ENCODE peak calls at places on chromosomes 4 and X, in six cellular contexts. N, H, A, W, I and J are unnamed samples.

GRCh38 chr4:113452868-113453620 is 308.5 kb downstream of the CAMK2D start:
- DNase-seq in N (no peak), H (no peak), A (no peak), W (no peak), I (no peak), J (no peak)

GRCh38 chrX:50045808-50046207 is 123.4 kb downstream of the CLCN5 start:
- DNase-seq in N (no peak), H (no peak), A (no peak), W (no peak), I (no peak), J (no peak)

GRCh38 chr4:122005064-122005755 is 53.4 kb upstream of the TRPC3 start:
- DNase-seq in N (no peak), H (no peak), A (no peak), W (no peak), I (no peak), J (no peak)

GRCh38 chr4:128384091-128384520 is 96.5 kb upstream of the PGRMC2 start:
- DNase-seq in N (no peak), H (no peak), A (no peak), W (no peak), I (no peak), J (no peak)

GRCh38 chrX:134885336-134886016 is 105.3 kb upstream of the SMIM10 start:
- DNase-seq in N (no peak), H (no peak), A (no peak), W (no peak), I (no peak), J (no peak)

GRCh38 chrX:46330981-46331380 is 214.2 kb downstream of the ZNF674 start:
- DNase-seq in N (no peak), H (no peak), A (no peak), W (no peak), I (no peak), J (no peak)

GRCh38 chr4:81207793-81208192 is 7.2 kb downstream of the PRKG2 start:
- DNase-seq in N (no peak), H (no peak), A (no peak), W (no peak), I (no peak), J (no peak)

GRCh38 chrX:15930585-15930984 is 76.0 kb upstream of the AP1S2 start:
- DNase-seq in N (no peak), H (no peak), A (no peak), W (no peak), I (no peak), J (no peak)

GRCh38 chrX:84453351-84454246 is 48.7 kb downstream of the HDX start:
- DNase-seq in N (no peak), H (no peak), A (no peak), W (no peak), I (no peak), J (no peak)

GRCh38 chr4:175412161-175412560 is 399.9 kb downstream of the GPM6A start:
- DNase-seq in N (no peak), H (no peak), A (no peak), W (peak; percentile 45), I (no peak), J (no peak)

GRCh38 chrX:68498044-68498507 is 775 bp upstream of the YIPF6 start:
- DNase-seq in N (no peak), H (no peak), A (no peak), W (no peak), I (no peak), J (no peak)

GRCh38 chrX:1601051-1601767 is 9.8 kb downstream of the AKAP17A start:
- DNase-seq in N (no peak), H (no peak), A (no peak), W (no peak), I (no peak), J (no peak)

GRCh38 chr4:16120720-16121119 is 36.9 kb upstream of the PROM1 start:
- DNase-seq in N (no peak), H (no peak), A (no peak), W (no peak), I (no peak), J (no peak)

GRCh38 chr4:139419388-139419914 is 34.5 kb upstream of the RAB33B start:
- DNase-seq in N (peak; percentile 37), H (no peak), A (no peak), W (peak; percentile 19), I (no peak), J (no peak)

GRCh38 chr4:2939383-2940243 is 23.6 kb downstream of the NOP14 start:
- DNase-seq in N (no peak), H (no peak), A (peak; percentile 1), W (peak; percentile 12), I (no peak), J (no peak)

GRCh38 chr4:133146574-133147198 is 2.4 kb upstream of the PCDH10 start:
- DNase-seq in N (peak; percentile 38), H (no peak), A (no peak), W (peak; percentile 44), I (no peak), J (no peak)

GRCh38 chrX:154348114-154348531 is 26.3 kb downstream of the FLNA start:
- DNase-seq in N (no peak), H (no peak), A (no peak), W (peak; percentile 32), I (no peak), J (no peak)

GRCh38 chrX:153800746-153801145 is 6.3 kb downstream of the SSR4 start:
- DNase-seq in N (peak; percentile 16), H (no peak), A (no peak), W (no peak), I (no peak), J (no peak)

GRCh38 chrX:73563740-73564073 is 710 bp downstream of the CHIC1 start:
- DNase-seq in N (no peak), H (no peak), A (no peak), W (no peak), I (no peak), J (no peak)

GRCh38 chrX:135543924-135544323 is 23.5 kb downstream of the INTS6L start:
- DNase-seq in N (no peak), H (no peak), A (no peak), W (no peak), I (no peak), J (no peak)

GRCh38 chr4:156901871-156902270 is 69.7 kb downstream of the PDGFC start:
- DNase-seq in N (no peak), H (no peak), A (no peak), W (no peak), I (no peak), J (no peak)